ENCODE peak calls at places on chromosomes 12 and 14, in five cellular contexts. L, O, Q, C and P are unnamed samples.
A peak's percentile ranks its signal among the peaks of the same experiment; 100 is the strongest.

GRCh38 chr14:101780390-101780789 is 18.9 kb downstream of the PPP2R5C start:
- DNase-seq in O (no peak), Q (no peak), L (no peak), C (no peak), P (no peak)

GRCh38 chr12:153080-153746 is 60.7 kb downstream of the SLC6A12 start:
- DNase-seq in L (no peak), C (peak; percentile 9), O (peak; percentile 47), Q (peak; percentile 25), P (peak; percentile 87)

GRCh38 chr12:57008113-57008687 is 1.9 kb upstream of the ZBTB39 start:
- DNase-seq in Q (peak; percentile 84), C (peak; percentile 84), L (no peak), O (peak; percentile 84), P (peak; percentile 72)

GRCh38 chr12:48199784-48200198 is 3.3 kb downstream of the OR10AD1 start:
- DNase-seq in C (peak; percentile 33), L (no peak), O (peak; percentile 50), Q (peak; percentile 62), P (no peak)

GRCh38 chr14:75156901-75157300 is 19.5 kb downstream of the TMED10 start:
- DNase-seq in Q (no peak), L (no peak), O (no peak), C (no peak), P (no peak)

GRCh38 chr12:57430117-57430930 is 519 bp downstream of the R3HDM2 start:
- DNase-seq in Q (peak; percentile 44), L (peak; percentile 83), O (peak; percentile 33), C (peak; percentile 51), P (peak; percentile 41)

GRCh38 chr14:56633544-56633943 is 53.9 kb downstream of the TMEM260 start:
- DNase-seq in C (no peak), O (no peak), Q (no peak), L (no peak), P (no peak)

GRCh38 chr12:100995771-100996170 is 201.2 kb downstream of the ANO4 start:
- DNase-seq in C (no peak), L (no peak), Q (no peak), O (no peak), P (peak; percentile 7)

GRCh38 chr12:13851828-13852227 is 129.6 kb downstream of the GRIN2B start:
- DNase-seq in L (no peak), Q (no peak), O (no peak), C (no peak), P (no peak)

GRCh38 chr12:14239350-14239934 is 126.0 kb upstream of the ATF7IP start:
- DNase-seq in C (peak; percentile 33), Q (peak; percentile 49), O (peak; percentile 71), L (no peak), P (peak; percentile 42)

GRCh38 chr12:14201291-14201690 is 164.2 kb upstream of the ATF7IP start:
- DNase-seq in O (no peak), L (no peak), Q (no peak), C (no peak), P (no peak)

GRCh38 chr12:88658009-88658408 is 77.7 kb upstream of the KITLG start:
- DNase-seq in O (peak; percentile 63), C (peak; percentile 91), L (no peak), Q (peak; percentile 58), P (no peak)

GRCh38 chr14:52325632-52326031 is 11.5 kb downstream of the PTGER2 start:
- DNase-seq in Q (peak; percentile 70), L (no peak), O (no peak), C (peak; percentile 45), P (no peak)

GRCh38 chr12:100955139-100955538 is 160.6 kb downstream of the ANO4 start:
- DNase-seq in O (peak; percentile 72), Q (peak; percentile 47), C (peak; percentile 70), L (no peak), P (no peak)

GRCh38 chr12:25186038-25186787 is 8.7 kb downstream of the DNAI7 start:
- DNase-seq in Q (no peak), O (no peak), L (no peak), C (no peak), P (no peak)

GRCh38 chr14:63542231-63542999 is 762 bp downstream of the PPP2R5E start:
- DNase-seq in L (peak; percentile 83), O (no peak), C (no peak), Q (no peak), P (no peak)

GRCh38 chr12:101823891-101824290 is 6.9 kb downstream of the GNPTAB start:
- DNase-seq in Q (peak; percentile 18), L (no peak), O (peak; percentile 20), C (peak; percentile 14), P (peak; percentile 72)

GRCh38 chr12:42473130-42473529 is 116.4 kb downstream of the PRICKLE1 start:
- DNase-seq in C (peak; percentile 70), O (peak; percentile 45), Q (peak; percentile 65), L (no peak), P (no peak)

GRCh38 chr14:64503184-64503433 is 529 bp downstream of the ZBTB25 start:
- DNase-seq in O (no peak), Q (no peak), L (no peak), C (peak; percentile 19), P (no peak)

GRCh38 chr14:100400115-100400514 is 77.0 kb downstream of the SLC25A47 start:
- DNase-seq in Q (no peak), C (no peak), L (no peak), O (no peak), P (no peak)

GRCh38 chr12:124157416-124157815 is 137.5 kb upstream of the RFLNA start:
- DNase-seq in L (no peak), Q (no peak), C (no peak), O (no peak), P (no peak)

GRCh38 chr14:73789996-73790581 is 61.5 kb upstream of the PTGR2 start:
- DNase-seq in Q (peak; percentile 98), C (peak; percentile 92), O (peak; percentile 96), L (no peak), P (no peak)

GRCh38 chr12:49012739-49013138 is 5.8 kb downstream of the PRKAG1 start:
- DNase-seq in C (peak; percentile 70), O (no peak), L (no peak), Q (no peak), P (no peak)

GRCh38 chr12:123022846-123023245 is 42.4 kb downstream of the ARL6IP4 start:
- DNase-seq in C (no peak), L (no peak), Q (no peak), O (no peak), P (no peak)

GRCh38 chr12:12331244-12331771 is 18.7 kb downstream of the MANSC1 start:
- DNase-seq in C (no peak), Q (no peak), O (no peak), L (no peak), P (no peak)

GRCh38 chr12:85923767-85924331 is 49.8 kb downstream of the NTS start:
- DNase-seq in O (peak; percentile 61), Q (peak; percentile 68), L (no peak), C (peak; percentile 78), P (peak; percentile 6)

GRCh38 chr12:94983321-94983720 is 20.2 kb downstream of the NDUFA12 start:
- DNase-seq in C (no peak), O (no peak), Q (no peak), L (no peak), P (no peak)

GRCh38 chr12:87430444-87430843 is 598.8 kb downstream of the C12orf50 start:
- DNase-seq in Q (peak; percentile 17), L (no peak), O (peak; percentile 56), C (peak; percentile 25), P (no peak)

GRCh38 chr12:26054383-26054782 is 70.5 kb downstream of the BHLHE41 start:
- DNase-seq in C (no peak), Q (no peak), O (no peak), L (no peak), P (no peak)

GRCh38 chr12:111677186-111677585 is 8.6 kb downstream of the BRAP start:
- DNase-seq in L (no peak), Q (no peak), O (no peak), C (no peak), P (no peak)

GRCh38 chr12:111672822-111673381 is 12.9 kb downstream of the BRAP start:
- DNase-seq in Q (no peak), O (no peak), C (no peak), L (no peak), P (no peak)

DNA sequence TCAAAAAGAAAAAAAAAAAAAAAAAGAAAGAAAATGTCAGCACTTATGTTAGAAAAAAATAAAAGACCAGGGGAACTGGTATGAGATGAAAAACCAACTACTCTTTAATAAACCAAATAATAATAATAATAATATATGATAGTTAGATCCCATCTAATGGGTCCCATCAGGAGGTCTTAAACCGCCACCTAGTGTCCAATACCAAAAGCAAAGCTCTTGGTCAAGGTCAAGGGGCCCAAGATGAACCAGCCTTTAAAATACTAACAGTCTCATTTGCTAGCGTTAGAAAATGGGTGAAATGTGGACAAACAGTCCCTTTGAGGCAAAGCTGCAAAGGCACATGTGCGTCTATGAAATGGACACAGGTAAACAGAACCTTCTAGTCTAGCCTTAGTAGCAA is 12.3 kb downstream of the BRAP start:
- DNase-seq in O (peak; percentile 59), C (peak; percentile 58), Q (peak; percentile 65), L (no peak), P (no peak)
- TF ChIP-seq CTCF in O (peak; percentile 60), C (peak; percentile 64), Q (peak; percentile 64), L (no peak), P (peak; percentile 39)

DNA sequence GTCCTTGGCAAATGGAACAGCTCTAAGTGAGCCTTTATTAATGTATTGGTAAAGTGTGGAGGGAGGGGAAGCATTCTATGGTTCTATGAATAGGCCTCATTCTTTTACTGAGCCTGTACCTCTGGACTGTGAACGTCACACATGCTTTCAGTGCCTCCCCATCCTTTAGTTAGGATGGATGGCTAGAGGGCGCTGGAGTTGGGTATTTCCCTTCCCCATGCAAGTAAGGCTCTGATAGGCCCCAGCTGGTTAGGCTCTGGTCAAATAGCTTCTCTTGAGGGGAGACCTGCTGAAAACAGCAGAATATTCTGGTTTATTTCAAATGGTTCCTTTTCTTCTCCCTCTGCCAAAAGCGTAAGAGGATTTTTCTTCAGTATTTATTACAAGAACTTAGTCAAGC is 860.9 kb upstream of the MDGA2 start:
- DNase-seq in L (no peak), Q (no peak), O (no peak), C (no peak), P (no peak)
- TF ChIP-seq CTCF in L (no peak), Q (no peak), O (no peak), C (no peak), P (no peak)

GRCh38 chr14:92135269-92135668 is 13.5 kb downstream of the CPSF2 start:
- DNase-seq in O (peak; percentile 69), Q (peak; percentile 66), L (no peak), C (peak; percentile 64), P (no peak)
- TF ChIP-seq CTCF in O (peak; percentile 62), Q (peak; percentile 60), L (peak; percentile 27), C (peak; percentile 65), P (peak; percentile 42)

GRCh38 chr12:114662512-114663177 is 21.3 kb downstream of the TBX3 start:
- DNase-seq in L (no peak), O (peak; percentile 89), C (peak; percentile 84), Q (peak; percentile 92), P (peak; percentile 74)
- TF ChIP-seq CTCF in L (peak; percentile 90), O (peak; percentile 98), C (peak; percentile 97), Q (peak; percentile 99), P (peak; percentile 91)